ENCODE peak calls at places on chromosomes 12 and 14, in four cellular contexts. One of them, this sample, is unnamed.

GRCh38 chr12:51389302-51389999 is 1.8 kb downstream of the GALNT6 start:
- DNase-seq in IMR-90: peak; percentile 93
- DNase-seq in vagina: no peak
- DNase-seq in brain microvascular endothelial cell: no peak
- DNase-seq in this sample: peak; percentile 79

GRCh38 chr12:125104978-125105377 is 39.7 kb downstream of the AACS start:
- DNase-seq in IMR-90: no peak
- DNase-seq in vagina: no peak
- DNase-seq in brain microvascular endothelial cell: no peak
- DNase-seq in this sample: no peak

GRCh38 chr12:44839785-44840184 is 36.3 kb downstream of the NELL2 start:
- DNase-seq in IMR-90: no peak
- DNase-seq in vagina: no peak
- DNase-seq in brain microvascular endothelial cell: no peak
- DNase-seq in this sample: no peak

GRCh38 chr14:28577187-28577586 is 189.4 kb upstream of the FOXG1 start:
- DNase-seq in IMR-90: no peak
- DNase-seq in vagina: no peak
- DNase-seq in brain microvascular endothelial cell: no peak
- DNase-seq in this sample: no peak

GRCh38 chr14:82009076-82009475 is 475.4 kb upstream of the SEL1L start:
- DNase-seq in IMR-90: no peak
- DNase-seq in vagina: no peak
- DNase-seq in brain microvascular endothelial cell: no peak
- DNase-seq in this sample: no peak

GRCh38 chr12:25384038-25384953 is 133.6 kb upstream of the KRAS start:
- DNase-seq in IMR-90: peak; percentile 11
- DNase-seq in vagina: no peak
- DNase-seq in brain microvascular endothelial cell: no peak
- DNase-seq in this sample: no peak

GRCh38 chr12:46217686-46218508 is 50.9 kb downstream of the SLC38A1 start:
- DNase-seq in IMR-90: no peak
- DNase-seq in vagina: no peak
- DNase-seq in brain microvascular endothelial cell: no peak
- DNase-seq in this sample: no peak

GRCh38 chr14:89667983-89668382 is 250.9 kb upstream of the FOXN3 start:
- DNase-seq in IMR-90: peak; percentile 67
- DNase-seq in vagina: no peak
- DNase-seq in brain microvascular endothelial cell: peak; percentile 7
- DNase-seq in this sample: no peak

GRCh38 chr12:19456176-19456575 is 16.9 kb downstream of the AEBP2 start:
- DNase-seq in IMR-90: no peak
- DNase-seq in vagina: no peak
- DNase-seq in brain microvascular endothelial cell: no peak
- DNase-seq in this sample: no peak

GRCh38 chr12:1592444-1593231 is 1.7 kb downstream of the FBXL14 start:
- DNase-seq in IMR-90: peak; percentile 84
- DNase-seq in vagina: no peak
- DNase-seq in brain microvascular endothelial cell: peak; percentile 72
- DNase-seq in this sample: no peak

GRCh38 chr12:31289443-31289842 is 36.5 kb downstream of the SINHCAF start:
- DNase-seq in IMR-90: no peak
- DNase-seq in vagina: no peak
- DNase-seq in brain microvascular endothelial cell: no peak
- DNase-seq in this sample: no peak

GRCh38 chr12:84763112-84763511 is 149.5 kb downstream of the SLC6A15 start:
- DNase-seq in IMR-90: peak; percentile 49
- DNase-seq in vagina: no peak
- DNase-seq in brain microvascular endothelial cell: peak; percentile 73
- DNase-seq in this sample: no peak

GRCh38 chr14:74392616-74393570 is 33.1 kb downstream of the SYNDIG1L start:
- DNase-seq in IMR-90: no peak
- DNase-seq in vagina: no peak
- DNase-seq in brain microvascular endothelial cell: no peak
- DNase-seq in this sample: no peak

GRCh38 chr14:44771495-44771894 is 190.3 kb downstream of the KLHL28 start:
- DNase-seq in IMR-90: no peak
- DNase-seq in vagina: no peak
- DNase-seq in brain microvascular endothelial cell: no peak
- DNase-seq in this sample: no peak

GRCh38 chr12:89307665-89308253 is 44.5 kb downstream of the DUSP6 start:
- DNase-seq in IMR-90: no peak
- DNase-seq in vagina: no peak
- DNase-seq in brain microvascular endothelial cell: no peak
- DNase-seq in this sample: no peak

GRCh38 chr14:103880334-103880985 is 33.1 kb upstream of the PPP1R13B start:
- DNase-seq in IMR-90: peak; percentile 51
- DNase-seq in vagina: no peak
- DNase-seq in brain microvascular endothelial cell: peak; percentile 15
- DNase-seq in this sample: no peak

GRCh38 chr14:58866386-58866785 is 228.6 kb downstream of the DACT1 start:
- DNase-seq in IMR-90: no peak
- DNase-seq in vagina: no peak
- DNase-seq in brain microvascular endothelial cell: no peak
- DNase-seq in this sample: no peak

GRCh38 chr14:103108749-103109207 is 14.3 kb downstream of the EXOC3L4 start:
- DNase-seq in IMR-90: peak; percentile 73
- DNase-seq in vagina: no peak
- DNase-seq in brain microvascular endothelial cell: no peak
- DNase-seq in this sample: no peak

GRCh38 chr14:21863289-21863688 is 189.7 kb upstream of the OR4E1 start:
- DNase-seq in IMR-90: no peak
- DNase-seq in vagina: no peak
- DNase-seq in brain microvascular endothelial cell: no peak
- DNase-seq in this sample: no peak

GRCh38 chr12:32125455-32126084 is 18.9 kb downstream of the BICD1 start:
- DNase-seq in IMR-90: peak; percentile 69
- DNase-seq in vagina: no peak
- DNase-seq in brain microvascular endothelial cell: no peak
- DNase-seq in this sample: no peak

GRCh38 chr12:24044973-24045703 is 95.7 kb upstream of the SOX5 start:
- DNase-seq in IMR-90: no peak
- DNase-seq in vagina: no peak
- DNase-seq in brain microvascular endothelial cell: no peak
- DNase-seq in this sample: no peak

GRCh38 chr14:45610303-45610702 is 357.3 kb upstream of the MIS18BP1 start:
- DNase-seq in IMR-90: no peak
- DNase-seq in vagina: no peak
- DNase-seq in brain microvascular endothelial cell: peak; percentile 10
- DNase-seq in this sample: no peak

GRCh38 chr12:1058423-1058822 is 67.4 kb downstream of the ERC1 start:
- DNase-seq in IMR-90: no peak
- DNase-seq in vagina: no peak
- DNase-seq in brain microvascular endothelial cell: no peak
- DNase-seq in this sample: no peak

GRCh38 chr12:124018526-124018925 is 45.5 kb downstream of the ZNF664 start:
- DNase-seq in IMR-90: no peak
- DNase-seq in vagina: no peak
- DNase-seq in brain microvascular endothelial cell: no peak
- DNase-seq in this sample: no peak

GRCh38 chr12:76201316-76201715 is 116.8 kb upstream of the NAP1L1 start:
- DNase-seq in IMR-90: no peak
- DNase-seq in vagina: no peak
- DNase-seq in brain microvascular endothelial cell: no peak
- DNase-seq in this sample: no peak

DNA sequence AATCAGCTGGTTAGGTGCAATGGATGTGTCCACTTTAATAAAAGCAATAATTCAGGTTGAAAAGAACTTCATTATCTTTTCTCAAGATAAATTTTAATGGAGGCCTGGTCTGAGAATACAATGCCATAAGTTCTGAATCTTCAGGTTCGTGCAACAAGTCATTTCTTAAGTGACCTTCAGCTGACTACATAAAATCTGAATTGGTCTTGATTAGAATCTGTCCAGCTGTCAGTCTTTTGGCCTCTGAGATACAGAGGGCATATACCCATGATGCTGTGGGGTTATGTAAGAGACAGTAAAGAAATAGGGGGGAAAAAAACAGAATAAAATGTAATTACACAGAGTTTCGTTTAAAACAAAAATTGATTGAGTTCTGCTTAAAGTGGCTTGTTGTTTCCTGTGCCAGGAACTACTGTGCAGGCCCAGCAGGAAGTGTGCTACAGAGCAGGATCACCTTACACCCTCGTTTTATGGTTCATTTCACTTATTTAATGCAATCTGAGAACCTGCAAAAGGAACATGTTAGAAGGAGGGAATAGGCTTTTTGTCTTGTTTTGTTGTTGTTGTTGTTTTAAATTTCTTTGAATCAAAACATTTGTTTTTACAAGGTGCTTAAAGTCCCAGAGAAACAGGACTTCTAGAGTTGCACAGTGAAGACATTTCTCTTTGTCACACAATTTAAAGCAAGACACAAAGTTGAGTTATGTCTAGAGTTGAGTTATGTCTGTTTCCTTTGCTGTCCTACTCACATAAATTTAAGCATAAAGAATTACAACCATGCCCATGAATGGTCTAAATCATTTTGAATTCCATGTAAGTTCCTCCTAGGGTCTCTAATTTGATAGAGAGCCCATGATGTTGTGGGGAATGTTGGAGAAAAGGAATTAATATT is 64.2 kb downstream of the LGR5 start:
- DNase-seq in IMR-90: no peak
- DNase-seq in vagina: no peak
- DNase-seq in brain microvascular endothelial cell: no peak
- DNase-seq in this sample: no peak
- H3K4me3 ChIP-seq in IMR-90: no peak overlapping the region
- H3K4me3 ChIP-seq in vagina: no peak overlapping the region
- H3K4me3 ChIP-seq in brain microvascular endothelial cell: no peak overlapping the region
- H3K4me3 ChIP-seq in this sample: no peak overlapping the region

DNA sequence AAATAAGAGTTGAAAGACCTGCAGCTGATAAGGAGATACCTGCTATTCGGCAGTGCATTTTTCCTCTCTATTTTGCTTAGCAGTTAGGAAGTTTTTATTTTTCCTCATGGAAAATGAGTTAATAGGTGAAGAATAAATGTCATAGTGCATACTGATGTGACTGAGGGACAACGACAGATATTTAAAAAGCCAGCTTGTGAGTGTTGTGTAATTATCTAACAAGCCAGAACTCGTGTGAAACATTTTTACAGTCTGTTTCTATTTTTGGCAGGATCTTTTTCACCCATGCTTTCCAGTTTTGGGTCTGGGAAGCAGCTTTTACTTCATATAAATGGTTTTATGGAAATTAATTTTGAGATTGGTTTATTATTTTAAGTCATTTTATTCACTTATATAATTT is 2.9 kb downstream of the FBXO34 start:
- DNase-seq in IMR-90: no peak
- DNase-seq in vagina: no peak
- DNase-seq in brain microvascular endothelial cell: no peak
- DNase-seq in this sample: no peak
- H3K4me3 ChIP-seq in IMR-90: no peak overlapping the region
- H3K4me3 ChIP-seq in vagina: no peak overlapping the region
- H3K4me3 ChIP-seq in brain microvascular endothelial cell: no peak overlapping the region
- H3K4me3 ChIP-seq in this sample: no peak overlapping the region

DNA sequence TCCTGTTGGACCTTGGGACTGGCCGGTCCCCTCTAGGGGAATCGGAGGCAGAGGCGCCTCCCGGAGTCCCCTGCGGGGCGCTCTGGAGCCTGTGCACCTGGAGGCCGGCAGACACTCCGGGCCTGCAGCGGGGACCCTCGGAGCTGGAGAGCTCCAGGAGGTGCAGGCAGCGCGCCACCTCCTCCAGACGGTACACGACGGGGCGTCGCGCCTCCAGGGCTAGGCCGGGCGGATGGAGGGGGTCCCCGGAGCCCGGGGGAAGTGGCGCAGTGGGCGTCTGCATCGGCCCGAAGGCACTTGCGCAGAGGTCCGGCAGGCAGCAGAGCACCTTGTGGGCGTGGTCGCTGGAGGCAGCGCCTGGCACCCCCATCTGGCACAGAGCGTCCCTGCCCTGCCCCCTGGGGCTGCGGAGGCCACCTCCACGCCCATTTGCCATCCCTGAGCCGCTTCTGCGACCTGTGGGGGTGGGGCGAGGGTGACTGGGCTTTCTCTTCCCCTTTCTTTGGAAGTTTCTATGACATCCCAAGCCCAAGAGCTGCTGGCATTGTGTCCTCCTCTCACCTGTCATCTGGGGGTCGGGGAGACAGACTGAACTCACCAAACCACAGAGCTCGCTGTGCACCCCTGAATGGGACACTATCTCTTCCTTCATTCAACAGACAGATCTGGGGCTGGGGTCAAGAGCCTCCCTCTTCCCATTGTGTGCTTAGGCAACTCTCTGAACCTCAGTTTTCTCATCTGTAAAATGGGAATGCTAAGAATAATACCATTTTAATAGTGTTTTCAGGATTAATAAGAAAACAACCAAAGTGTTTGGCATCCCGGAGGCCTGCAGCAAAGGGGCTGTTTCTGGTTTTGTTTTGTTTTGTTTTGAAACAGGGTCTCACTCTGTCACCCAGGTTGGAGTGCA is 37.5 kb upstream of the CORO1C start:
- DNase-seq in IMR-90: no peak
- DNase-seq in vagina: no peak
- DNase-seq in brain microvascular endothelial cell: no peak
- DNase-seq in this sample: no peak
- H3K4me3 ChIP-seq in IMR-90: no peak overlapping the region
- H3K4me3 ChIP-seq in vagina: peak overlapping the region; percentile 10
- H3K4me3 ChIP-seq in brain microvascular endothelial cell: peak overlapping the region; percentile 33
- H3K4me3 ChIP-seq in this sample: peak overlapping the region; percentile 29

DNA sequence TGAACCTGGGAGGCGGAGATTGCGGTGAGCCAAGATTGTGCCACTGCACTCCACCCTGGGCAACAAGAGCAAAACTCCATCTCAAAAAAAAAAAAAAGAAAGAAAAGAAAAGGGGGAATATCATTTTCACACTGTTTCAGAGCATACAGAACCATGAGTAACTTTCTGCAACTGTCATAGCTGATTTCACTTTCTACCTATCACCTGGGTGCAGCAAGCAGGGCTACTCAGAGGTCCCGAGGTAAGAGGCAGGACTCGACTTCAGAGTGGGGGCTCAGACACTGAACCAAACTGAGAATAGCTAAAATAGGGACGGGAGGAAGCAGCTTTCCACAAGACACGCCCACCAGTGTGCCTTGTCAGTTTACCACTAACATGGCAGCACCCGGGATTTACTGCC is 29.8 kb downstream of the OR10P1 start:
- DNase-seq in IMR-90: no peak
- DNase-seq in vagina: no peak
- DNase-seq in brain microvascular endothelial cell: no peak
- DNase-seq in this sample: no peak
- H3K4me3 ChIP-seq in IMR-90: no peak overlapping the region
- H3K4me3 ChIP-seq in vagina: no peak overlapping the region
- H3K4me3 ChIP-seq in brain microvascular endothelial cell: no peak overlapping the region
- H3K4me3 ChIP-seq in this sample: no peak overlapping the region

DNA sequence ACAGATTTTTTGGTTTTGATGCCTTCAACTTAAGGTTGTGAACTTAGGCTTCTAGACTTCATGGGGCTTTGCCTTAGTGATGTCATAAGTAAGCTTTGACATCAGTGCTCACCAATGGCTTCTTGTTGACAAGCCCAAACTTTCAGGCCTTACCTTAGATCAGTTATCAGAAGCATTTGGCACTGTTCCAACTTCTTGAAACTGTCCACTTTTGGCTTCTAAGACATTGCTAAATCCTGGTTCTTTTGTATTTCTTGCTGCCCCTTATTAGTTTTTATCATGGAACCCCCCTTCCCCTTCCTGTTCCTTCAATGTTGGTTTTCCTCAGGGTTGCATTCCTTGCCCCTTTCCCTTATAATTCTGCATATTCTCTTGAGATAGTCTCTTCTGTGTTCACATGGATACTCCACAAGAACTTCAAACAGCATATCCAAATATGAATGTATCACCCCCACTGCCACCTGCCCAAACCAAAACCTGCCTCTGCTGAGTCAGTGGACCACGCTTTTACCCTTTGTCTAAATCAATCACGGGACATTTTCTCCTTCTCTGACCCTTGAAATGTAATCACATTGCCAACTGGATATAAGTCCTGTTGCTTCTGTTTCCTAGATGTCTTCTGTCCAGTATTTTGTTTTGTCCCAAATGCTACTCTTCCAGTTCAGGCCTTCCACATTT is 7.9 kb downstream of the PFKM start:
- DNase-seq in IMR-90: no peak
- DNase-seq in vagina: no peak
- DNase-seq in brain microvascular endothelial cell: no peak
- DNase-seq in this sample: no peak
- H3K4me3 ChIP-seq in IMR-90: no peak overlapping the region
- H3K4me3 ChIP-seq in vagina: no peak overlapping the region
- H3K4me3 ChIP-seq in brain microvascular endothelial cell: no peak overlapping the region
- H3K4me3 ChIP-seq in this sample: no peak overlapping the region